ENCODE peak calls at places on chromosomes 3 and 15, in five cellular contexts. L is A673, F is cardiac muscle cell, Z is Peyer's patch, X is NT2/D1. N is an unnamed sample.

GRCh38 chr15:47587938-47588817 is 129.1 kb upstream of the SEMA6D start:
- DNase-seq in Z (no peak), L (peak; percentile 66), X (no peak), F (no peak), N (no peak)

GRCh38 chr3:10869460-10869859 is 53.4 kb downstream of the SLC6A11 start:
- DNase-seq in X (no peak), F (no peak), L (no peak), Z (no peak), N (no peak)

GRCh38 chr3:107216711-107217110 is 160.5 kb upstream of the CCDC54 start:
- DNase-seq in F (no peak), X (no peak), Z (no peak), L (no peak), N (no peak)

GRCh38 chr3:57952208-57952631 is 56.0 kb upstream of the FLNB start:
- DNase-seq in X (peak; percentile 61), Z (no peak), L (peak; percentile 59), F (peak; percentile 78), N (peak; percentile 60)

GRCh38 chr3:97720417-97720816 is 44.1 kb upstream of the ARL6 start:
- DNase-seq in F (no peak), L (no peak), Z (no peak), X (no peak), N (peak; percentile 15)

GRCh38 chr15:56532766-56533455 is 68.0 kb upstream of the MNS1 start:
- DNase-seq in F (peak; percentile 13), X (no peak), L (peak; percentile 91), Z (no peak), N (no peak)

GRCh38 chr3:67292356-67293225 is 294.5 kb downstream of the KBTBD8 start:
- DNase-seq in Z (no peak), F (no peak), L (no peak), X (no peak), N (no peak)

GRCh38 chr3:175258763-175259162 is 399.6 kb downstream of the NAALADL2 start:
- DNase-seq in X (no peak), F (no peak), L (no peak), Z (no peak), N (no peak)

GRCh38 chr3:189041482-189042090 is 130.2 kb upstream of the TPRG1 start:
- DNase-seq in F (peak; percentile 64), X (peak; percentile 51), L (peak; percentile 70), Z (peak; percentile 39), N (peak; percentile 54)

GRCh38 chr15:82874267-82874666 is 64.8 kb downstream of the WHAMM start:
- DNase-seq in L (no peak), Z (no peak), F (no peak), X (no peak), N (no peak)

GRCh38 chr3:169744332-169745054 is 20.4 kb downstream of the TERC start:
- DNase-seq in L (peak; percentile 14), X (no peak), Z (no peak), F (no peak), N (no peak)

GRCh38 chr15:32828507-32829186 is 110.8 kb downstream of the GREM1 start:
- DNase-seq in F (no peak), Z (no peak), X (no peak), L (no peak), N (no peak)

GRCh38 chr3:41711656-41712055 is 250.2 kb downstream of the ULK4 start:
- DNase-seq in X (no peak), L (peak; percentile 80), Z (no peak), F (no peak), N (no peak)

GRCh38 chr3:98901032-98901464 is 447 bp downstream of the DCBLD2 start:
- DNase-seq in F (peak; percentile 62), X (peak; percentile 58), L (peak; percentile 42), Z (no peak), N (peak; percentile 51)

GRCh38 chr3:89216021-89216739 is 108.8 kb downstream of the EPHA3 start:
- DNase-seq in X (no peak), Z (no peak), L (no peak), F (no peak), N (no peak)

DNA sequence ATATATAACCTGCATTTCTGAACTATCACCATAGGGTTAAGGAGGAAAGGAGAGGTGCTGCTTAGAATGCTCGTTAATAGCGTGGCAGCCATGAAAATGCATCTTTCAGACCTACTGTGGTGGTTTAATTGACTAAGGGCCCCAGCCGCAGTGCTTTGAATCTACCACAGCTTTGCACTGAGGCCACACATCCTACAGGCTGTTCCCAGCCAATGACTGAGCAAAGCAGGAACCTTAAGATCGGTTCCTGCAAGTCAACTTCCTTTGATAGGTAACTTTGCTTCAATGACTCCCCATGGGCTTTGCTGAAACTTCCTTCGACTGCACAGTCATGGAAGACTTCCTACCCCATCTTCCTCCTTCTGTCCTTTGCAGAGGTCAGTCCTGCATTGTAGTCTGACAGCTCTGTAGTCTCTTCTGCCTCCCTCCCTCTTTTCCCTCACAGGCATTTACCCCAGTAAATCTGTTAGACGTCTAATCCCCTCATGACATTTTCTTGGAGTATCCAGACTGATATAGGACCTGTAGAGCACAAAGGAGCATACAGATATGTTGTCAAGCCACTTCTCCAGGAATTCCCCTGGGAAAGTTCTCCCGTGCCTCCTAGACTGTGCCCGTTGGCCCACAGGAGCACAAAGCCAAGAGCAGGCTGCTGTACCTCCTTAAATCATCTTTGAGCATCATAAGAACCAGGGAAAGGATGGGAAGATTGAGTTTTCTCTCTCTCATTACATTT is 2.6 kb upstream of the BCL2A1 start:
- DNase-seq in L (no peak), Z (no peak), F (no peak), X (no peak), N (no peak)
- H3K4me1 ChIP-seq in L (no peaks in the 10 kb centered on the region), Z (peaks cover 11% of the 10 kb centered on the region), F (no peaks in the 10 kb centered on the region), X (peaks cover 4% of the 10 kb centered on the region), N (no peaks in the 10 kb centered on the region)

GRCh38 chr3:150419076-150419868 is 11.2 kb downstream of the TSC22D2 start:
- DNase-seq in F (no peak), L (no peak), X (no peak), Z (no peak), N (no peak)
- H3K4me1 ChIP-seq in F (peaks cover 31% of the 10 kb centered on the region), L (peaks cover 62% of the 10 kb centered on the region), X (no peaks in the 10 kb centered on the region), Z (no peaks in the 10 kb centered on the region), N (peaks cover 13% of the 10 kb centered on the region)

GRCh38 chr3:119316313-119316670 is 22.1 kb downstream of the ARHGAP31 start:
- DNase-seq in X (no peak), L (no peak), F (no peak), Z (no peak), N (no peak)

GRCh38 chr3:119313461-119313860 is 19.3 kb downstream of the ARHGAP31 start:
- DNase-seq in Z (no peak), L (no peak), X (no peak), F (no peak), N (no peak)

GRCh38 chr3:119311191-119311925 is 17.2 kb downstream of the ARHGAP31 start:
- DNase-seq in Z (no peak), F (no peak), L (no peak), X (no peak), N (no peak)

GRCh38 chr3:119315600-119316312 is 21.6 kb downstream of the ARHGAP31 start:
- DNase-seq in Z (no peak), X (no peak), L (no peak), F (no peak), N (no peak)

DNA sequence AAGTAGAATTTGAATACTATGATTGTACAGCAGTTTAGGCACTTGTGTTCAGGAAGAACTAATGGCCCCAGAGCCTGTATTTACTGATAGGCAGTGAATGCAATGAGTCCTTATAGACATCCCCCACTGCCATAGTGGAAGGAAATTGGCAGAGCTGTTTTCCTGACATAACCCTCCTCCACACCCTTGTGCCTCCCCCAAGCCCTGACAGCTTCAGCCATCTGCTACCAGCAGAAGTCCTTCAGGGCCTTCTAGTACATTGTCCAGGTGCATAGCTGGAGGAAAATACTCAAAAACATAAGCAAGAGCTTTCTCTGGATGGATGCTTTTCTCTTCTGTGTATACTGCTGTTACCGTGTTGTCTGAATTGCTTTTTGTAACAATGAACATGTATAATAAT is 20.6 kb downstream of the ARHGAP31 start:
- DNase-seq in X (no peak), F (no peak), Z (no peak), L (no peak), N (no peak)
- H3K4me1 ChIP-seq in X (no peaks in the 10 kb centered on the region), F (peaks cover 66% of the 10 kb centered on the region), Z (no peaks in the 10 kb centered on the region), L (no peaks in the 10 kb centered on the region), N (no peaks in the 10 kb centered on the region)

DNA sequence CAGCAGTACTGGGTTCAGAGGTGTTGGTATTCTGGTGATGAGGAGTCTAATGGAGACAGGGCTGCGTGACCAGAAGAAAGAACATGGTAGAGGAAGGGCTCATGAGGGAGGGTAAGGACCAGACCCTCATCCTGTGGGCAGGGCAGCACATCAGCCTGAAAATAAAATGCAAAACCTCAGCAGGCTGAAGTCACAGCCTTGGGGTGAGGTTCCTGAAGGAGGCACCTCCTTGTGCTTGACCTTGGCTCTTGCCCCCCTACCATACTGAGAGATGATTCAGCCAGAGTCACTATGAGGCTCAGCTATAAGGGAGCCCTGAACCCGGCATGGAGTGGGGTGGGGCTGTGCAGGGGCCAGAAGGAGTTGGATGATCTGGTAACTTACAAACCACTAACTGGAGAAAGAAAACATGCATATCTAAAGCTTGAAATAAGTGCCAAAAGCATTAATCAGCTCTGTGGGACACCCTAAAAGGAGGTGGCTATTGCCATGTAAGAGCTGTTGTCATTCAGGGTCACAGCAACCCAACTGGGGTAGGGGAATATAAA is 60.2 kb downstream of the CORO2B start:
- DNase-seq in F (no peak), L (no peak), Z (no peak), X (no peak), N (no peak)
- H3K4me1 ChIP-seq in F (peaks cover 18% of the 10 kb centered on the region), L (peaks cover 13% of the 10 kb centered on the region), Z (no peaks in the 10 kb centered on the region), X (peaks cover 28% of the 10 kb centered on the region), N (peaks cover 31% of the 10 kb centered on the region)

GRCh38 chr3:187985636-187986035 is 168.3 kb upstream of the LPP start:
- DNase-seq in F (no peak), L (no peak), Z (no peak), X (no peak), N (no peak)
- H3K4me1 ChIP-seq in F (no peaks in the 10 kb centered on the region), L (no peaks in the 10 kb centered on the region), Z (no peaks in the 10 kb centered on the region), X (no peaks in the 10 kb centered on the region), N (no peaks in the 10 kb centered on the region)